ENCODE peak calls at places on chromosome 1, in eight cellular contexts. One of them, this sample, is unnamed.
A peak's percentile ranks its signal among the peaks of the same experiment; 100 is the strongest.

GRCh38 chr1:10724052-10724494 is 72.4 kb downstream of the CASZ1 start:
- DNase-seq in colonic mucosa: peak; percentile 66
- DNase-seq in adrenal gland: no peak
- DNase-seq in stomach: peak; percentile 95
- DNase-seq in uterus: peak; percentile 54
- DNase-seq in pancreas: peak; percentile 81
- DNase-seq in WERI-Rb-1: peak; percentile 39
- DNase-seq in hepatocyte: peak; percentile 47
- DNase-seq in this sample: peak; percentile 88

GRCh38 chr1:5572794-5573193 is 419.4 kb downstream of the NPHP4 start:
- DNase-seq in pancreas: no peak
- DNase-seq in WERI-Rb-1: no peak
- DNase-seq in stomach: peak; percentile 22
- DNase-seq in adrenal gland: no peak
- DNase-seq in uterus: no peak
- DNase-seq in colonic mucosa: peak; percentile 6
- DNase-seq in hepatocyte: no peak
- DNase-seq in this sample: peak; percentile 14

GRCh38 chr1:23801338-23801748 is 789 bp upstream of the GALE start:
- DNase-seq in WERI-Rb-1: no peak
- DNase-seq in pancreas: no peak
- DNase-seq in uterus: no peak
- DNase-seq in adrenal gland: peak; percentile 53
- DNase-seq in colonic mucosa: no peak
- DNase-seq in stomach: peak; percentile 49
- DNase-seq in hepatocyte: peak; percentile 73
- DNase-seq in this sample: no peak

GRCh38 chr1:111221633-111222286 is 5.8 kb upstream of the CHI3L2 start:
- DNase-seq in hepatocyte: no peak
- DNase-seq in pancreas: no peak
- DNase-seq in uterus: no peak
- DNase-seq in colonic mucosa: peak; percentile 53
- DNase-seq in adrenal gland: no peak
- DNase-seq in WERI-Rb-1: peak; percentile 75
- DNase-seq in stomach: no peak
- DNase-seq in this sample: no peak

GRCh38 chr1:203435628-203436027 is 40.0 kb upstream of the PRELP start:
- DNase-seq in adrenal gland: no peak
- DNase-seq in uterus: no peak
- DNase-seq in WERI-Rb-1: peak; percentile 6
- DNase-seq in pancreas: no peak
- DNase-seq in colonic mucosa: no peak
- DNase-seq in hepatocyte: no peak
- DNase-seq in stomach: no peak
- DNase-seq in this sample: no peak

GRCh38 chr1:222909586-222909985 is 94.7 kb downstream of the DISP1 start:
- DNase-seq in colonic mucosa: no peak
- DNase-seq in adrenal gland: no peak
- DNase-seq in pancreas: no peak
- DNase-seq in uterus: no peak
- DNase-seq in WERI-Rb-1: no peak
- DNase-seq in stomach: no peak
- DNase-seq in hepatocyte: no peak
- DNase-seq in this sample: peak; percentile 44

GRCh38 chr1:113928950-113929749 is at the start of gene HIPK1:
- DNase-seq in pancreas: peak; percentile 96
- DNase-seq in colonic mucosa: peak; percentile 95
- DNase-seq in adrenal gland: peak; percentile 94
- DNase-seq in WERI-Rb-1: peak; percentile 94
- DNase-seq in uterus: peak; percentile 94
- DNase-seq in hepatocyte: peak; percentile 97
- DNase-seq in stomach: peak; percentile 95
- DNase-seq in this sample: peak; percentile 95

GRCh38 chr1:244318512-244318911 is 133.2 kb downstream of the ADSS2 start:
- DNase-seq in pancreas: no peak
- DNase-seq in adrenal gland: no peak
- DNase-seq in WERI-Rb-1: no peak
- DNase-seq in stomach: no peak
- DNase-seq in hepatocyte: no peak
- DNase-seq in colonic mucosa: no peak
- DNase-seq in uterus: no peak
- DNase-seq in this sample: peak; percentile 2

GRCh38 chr1:26923711-26924110 is 2.2 kb downstream of the NUDC start:
- DNase-seq in uterus: no peak
- DNase-seq in hepatocyte: no peak
- DNase-seq in adrenal gland: no peak
- DNase-seq in stomach: no peak
- DNase-seq in WERI-Rb-1: no peak
- DNase-seq in colonic mucosa: no peak
- DNase-seq in pancreas: no peak
- DNase-seq in this sample: no peak

GRCh38 chr1:84363019-84363418 is 35.3 kb upstream of the DNASE2B start:
- DNase-seq in uterus: no peak
- DNase-seq in adrenal gland: no peak
- DNase-seq in colonic mucosa: no peak
- DNase-seq in WERI-Rb-1: no peak
- DNase-seq in stomach: no peak
- DNase-seq in pancreas: no peak
- DNase-seq in hepatocyte: no peak
- DNase-seq in this sample: no peak

GRCh38 chr1:1004780-1005697 is 5.1 kb upstream of the HES4 start:
- DNase-seq in pancreas: peak; percentile 69
- DNase-seq in hepatocyte: peak; percentile 74
- DNase-seq in WERI-Rb-1: peak; percentile 66
- DNase-seq in colonic mucosa: peak; percentile 46
- DNase-seq in adrenal gland: peak; percentile 54
- DNase-seq in stomach: peak; percentile 81
- DNase-seq in uterus: no peak
- DNase-seq in this sample: peak; percentile 64

GRCh38 chr1:227729881-227730629 is 5.0 kb downstream of the JMJD4 start:
- DNase-seq in hepatocyte: peak; percentile 64
- DNase-seq in adrenal gland: peak; percentile 77
- DNase-seq in stomach: no peak
- DNase-seq in pancreas: no peak
- DNase-seq in uterus: peak; percentile 62
- DNase-seq in colonic mucosa: peak; percentile 55
- DNase-seq in WERI-Rb-1: no peak
- DNase-seq in this sample: no peak

GRCh38 chr1:218090459-218090858 is 194.6 kb upstream of the RRP15 start:
- DNase-seq in pancreas: no peak
- DNase-seq in hepatocyte: no peak
- DNase-seq in WERI-Rb-1: no peak
- DNase-seq in adrenal gland: no peak
- DNase-seq in stomach: no peak
- DNase-seq in uterus: no peak
- DNase-seq in colonic mucosa: no peak
- DNase-seq in this sample: no peak

GRCh38 chr1:115331531-115332331 is 6.3 kb downstream of the NGF start:
- DNase-seq in pancreas: no peak
- DNase-seq in WERI-Rb-1: no peak
- DNase-seq in hepatocyte: no peak
- DNase-seq in uterus: no peak
- DNase-seq in adrenal gland: no peak
- DNase-seq in stomach: no peak
- DNase-seq in colonic mucosa: no peak
- DNase-seq in this sample: no peak

GRCh38 chr1:177927021-177927596 is 42.7 kb downstream of the SEC16B start:
- DNase-seq in colonic mucosa: no peak
- DNase-seq in hepatocyte: no peak
- DNase-seq in pancreas: no peak
- DNase-seq in adrenal gland: no peak
- DNase-seq in uterus: no peak
- DNase-seq in stomach: no peak
- DNase-seq in WERI-Rb-1: no peak
- DNase-seq in this sample: no peak

GRCh38 chr1:65421341-65422174 is 1.1 kb downstream of the LEPR start:
- DNase-seq in pancreas: no peak
- DNase-seq in hepatocyte: no peak
- DNase-seq in stomach: no peak
- DNase-seq in WERI-Rb-1: no peak
- DNase-seq in adrenal gland: no peak
- DNase-seq in colonic mucosa: no peak
- DNase-seq in uterus: no peak
- DNase-seq in this sample: no peak

GRCh38 chr1:179079113-179079761 is 2.6 kb upstream of the TOR3A start:
- DNase-seq in adrenal gland: peak; percentile 75
- DNase-seq in hepatocyte: peak; percentile 85
- DNase-seq in stomach: peak; percentile 47
- DNase-seq in colonic mucosa: peak; percentile 67
- DNase-seq in pancreas: peak; percentile 54
- DNase-seq in uterus: peak; percentile 29
- DNase-seq in WERI-Rb-1: peak; percentile 65
- DNase-seq in this sample: peak; percentile 54

GRCh38 chr1:58468612-58469493 is 77.7 kb downstream of the OMA1 start:
- DNase-seq in stomach: no peak
- DNase-seq in hepatocyte: no peak
- DNase-seq in colonic mucosa: no peak
- DNase-seq in WERI-Rb-1: no peak
- DNase-seq in pancreas: no peak
- DNase-seq in adrenal gland: no peak
- DNase-seq in uterus: no peak
- DNase-seq in this sample: no peak

GRCh38 chr1:224506141-224506814 is 71.7 kb upstream of the WDR26 start:
- DNase-seq in adrenal gland: no peak
- DNase-seq in stomach: no peak
- DNase-seq in pancreas: no peak
- DNase-seq in hepatocyte: no peak
- DNase-seq in colonic mucosa: no peak
- DNase-seq in WERI-Rb-1: no peak
- DNase-seq in uterus: no peak
- DNase-seq in this sample: no peak

GRCh38 chr1:91764471-91765115 is 121.4 kb downstream of the TGFBR3 start:
- DNase-seq in stomach: no peak
- DNase-seq in uterus: no peak
- DNase-seq in pancreas: no peak
- DNase-seq in WERI-Rb-1: peak; percentile 20
- DNase-seq in colonic mucosa: no peak
- DNase-seq in hepatocyte: no peak
- DNase-seq in adrenal gland: no peak
- DNase-seq in this sample: no peak
- TF ChIP-seq CTCF in stomach: no peak
- TF ChIP-seq CTCF in uterus: no peak
- TF ChIP-seq CTCF in pancreas: no peak
- TF ChIP-seq CTCF in WERI-Rb-1: peak; percentile 40
- TF ChIP-seq CTCF in colonic mucosa: no peak
- TF ChIP-seq CTCF in hepatocyte: no peak
- TF ChIP-seq CTCF in adrenal gland: no peak
- TF ChIP-seq CTCF in this sample: no peak

GRCh38 chr1:17649371-17650106 is 105.6 kb upstream of the ACTL8 start:
- DNase-seq in uterus: no peak
- DNase-seq in adrenal gland: no peak
- DNase-seq in hepatocyte: no peak
- DNase-seq in WERI-Rb-1: no peak
- DNase-seq in pancreas: no peak
- DNase-seq in stomach: no peak
- DNase-seq in colonic mucosa: no peak
- DNase-seq in this sample: no peak

GRCh38 chr1:17645512-17645911 is 106.0 kb downstream of the ARHGEF10L start:
- DNase-seq in uterus: no peak
- DNase-seq in adrenal gland: no peak
- DNase-seq in pancreas: no peak
- DNase-seq in hepatocyte: no peak
- DNase-seq in colonic mucosa: no peak
- DNase-seq in stomach: no peak
- DNase-seq in WERI-Rb-1: no peak
- DNase-seq in this sample: no peak

GRCh38 chr1:17648457-17649145 is 106.5 kb upstream of the ACTL8 start:
- DNase-seq in stomach: no peak
- DNase-seq in colonic mucosa: no peak
- DNase-seq in adrenal gland: peak; percentile 73
- DNase-seq in hepatocyte: no peak
- DNase-seq in WERI-Rb-1: no peak
- DNase-seq in pancreas: no peak
- DNase-seq in uterus: no peak
- DNase-seq in this sample: no peak

GRCh38 chr1:17643861-17644703 is 104.6 kb downstream of the ARHGEF10L start:
- DNase-seq in WERI-Rb-1: peak; percentile 65
- DNase-seq in colonic mucosa: no peak
- DNase-seq in stomach: no peak
- DNase-seq in adrenal gland: no peak
- DNase-seq in hepatocyte: no peak
- DNase-seq in pancreas: no peak
- DNase-seq in uterus: no peak
- DNase-seq in this sample: no peak

DNA sequence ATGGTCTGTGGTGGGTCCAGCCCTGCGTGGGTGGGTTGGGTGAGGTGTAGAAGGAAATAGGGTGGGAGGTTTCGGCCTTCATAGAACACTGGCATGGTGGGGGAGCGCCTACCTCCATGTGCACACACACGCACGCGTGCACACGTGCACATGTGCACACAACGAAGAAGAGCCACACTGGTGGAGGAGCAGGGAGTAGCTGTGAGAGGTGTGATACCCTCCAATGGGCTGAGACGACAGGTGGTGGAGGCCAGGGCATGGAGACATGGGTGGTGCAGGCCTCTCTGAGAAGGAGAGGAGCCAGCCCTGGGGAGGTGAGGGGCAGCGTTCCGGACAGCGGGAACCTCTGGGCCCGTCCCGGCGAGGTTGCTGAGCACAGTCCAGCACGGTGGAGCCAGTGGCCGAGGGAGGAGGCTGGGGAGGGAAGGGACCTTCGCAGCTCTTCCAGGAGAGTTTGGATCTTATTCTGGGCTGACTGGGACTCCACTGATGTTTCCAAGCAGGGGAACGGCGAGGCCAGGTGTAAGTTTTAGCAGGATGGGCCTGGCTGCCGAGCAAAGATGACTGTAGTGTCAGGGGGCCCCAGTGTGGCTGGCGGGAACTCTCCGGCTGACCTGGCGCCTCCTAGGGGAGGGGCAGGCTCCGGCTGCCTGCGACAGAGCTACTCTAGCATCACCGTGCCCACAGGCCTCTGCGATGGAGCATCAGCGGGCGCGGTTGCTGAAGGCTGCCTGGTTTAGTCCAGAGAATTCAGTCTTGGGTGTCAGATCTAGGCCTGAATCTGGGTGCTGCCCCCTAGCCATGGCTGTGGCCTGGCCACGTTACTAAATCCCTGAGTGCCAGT is 107.2 kb downstream of the ARHGEF10L start:
- DNase-seq in colonic mucosa: no peak
- DNase-seq in WERI-Rb-1: no peak
- DNase-seq in uterus: no peak
- DNase-seq in adrenal gland: no peak
- DNase-seq in pancreas: no peak
- DNase-seq in stomach: no peak
- DNase-seq in hepatocyte: no peak
- DNase-seq in this sample: no peak
- H3K36me3 ChIP-seq in colonic mucosa: peaks cover 13% of the 10 kb centered on the region
- H3K36me3 ChIP-seq in WERI-Rb-1: peaks cover 3% of the 10 kb centered on the region
- H3K36me3 ChIP-seq in uterus: no peaks in the 10 kb centered on the region
- H3K36me3 ChIP-seq in adrenal gland: peaks cover 26% of the 10 kb centered on the region
- H3K36me3 ChIP-seq in pancreas: peaks cover 38% of the 10 kb centered on the region
- H3K36me3 ChIP-seq in stomach: peaks cover 13% of the 10 kb centered on the region
- H3K36me3 ChIP-seq in hepatocyte: no peaks in the 10 kb centered on the region
- H3K36me3 ChIP-seq in this sample: no peaks in the 10 kb centered on the region

GRCh38 chr1:174932587-174932986 is 67.2 kb upstream of the CACYBP start:
- DNase-seq in stomach: no peak
- DNase-seq in uterus: no peak
- DNase-seq in colonic mucosa: no peak
- DNase-seq in hepatocyte: no peak
- DNase-seq in adrenal gland: no peak
- DNase-seq in pancreas: no peak
- DNase-seq in WERI-Rb-1: no peak
- DNase-seq in this sample: no peak
- TF ChIP-seq CTCF in stomach: no peak
- TF ChIP-seq CTCF in uterus: no peak
- TF ChIP-seq CTCF in colonic mucosa: no peak
- TF ChIP-seq CTCF in hepatocyte: no peak
- TF ChIP-seq CTCF in adrenal gland: no peak
- TF ChIP-seq CTCF in pancreas: no peak
- TF ChIP-seq CTCF in WERI-Rb-1: no peak
- TF ChIP-seq CTCF in this sample: no peak

GRCh38 chr1:100077525-100077924 is 55.2 kb downstream of the SASS6 start:
- DNase-seq in uterus: no peak
- DNase-seq in stomach: no peak
- DNase-seq in hepatocyte: no peak
- DNase-seq in WERI-Rb-1: no peak
- DNase-seq in colonic mucosa: no peak
- DNase-seq in adrenal gland: no peak
- DNase-seq in pancreas: no peak
- DNase-seq in this sample: no peak
- H3K36me3 ChIP-seq in uterus: no peaks in the 10 kb centered on the region
- H3K36me3 ChIP-seq in stomach: peaks cover 6% of the 10 kb centered on the region
- H3K36me3 ChIP-seq in hepatocyte: no peaks in the 10 kb centered on the region
- H3K36me3 ChIP-seq in WERI-Rb-1: peaks cover 66% of the 10 kb centered on the region
- H3K36me3 ChIP-seq in colonic mucosa: peaks cover 19% of the 10 kb centered on the region
- H3K36me3 ChIP-seq in adrenal gland: peaks cover 35% of the 10 kb centered on the region
- H3K36me3 ChIP-seq in pancreas: peaks cover 39% of the 10 kb centered on the region
- H3K36me3 ChIP-seq in this sample: peaks cover 29% of the 10 kb centered on the region

This sample was measured in lung.